ENCODE peak calls at places on chromosome 1, in ten cellular contexts. L is GM06990; U is BE2C; G is CD8-positive, alpha-beta T cell; E is AG04450; H is left lung; S is fibroblast of the aortic adventitia; Q is pancreas; F is AG09309; Y is A549. J is an unnamed sample.
A peak's percentile ranks its signal among the peaks of the same experiment; 100 is the strongest.

GRCh38 chr1:92711473-92712165 is 73.3 kb downstream of the EVI5 start:
- DNase-seq in E (no peak), Y (no peak), L (no peak), F (no peak), G (no peak), Q (no peak), S (no peak), U (no peak), H (no peak), J (no peak)

GRCh38 chr1:145891143-145891542 is 5.5 kb upstream of the ANKRD35 start:
- DNase-seq in S (peak; percentile 53), H (no peak), E (no peak), G (no peak), Y (no peak), Q (no peak), U (no peak), L (no peak), F (no peak), J (no peak)

GRCh38 chr1:71081697-71082080 is 854 bp upstream of the ZRANB2 start:
- DNase-seq in L (peak; percentile 13), G (no peak), F (no peak), S (no peak), Q (peak; percentile 22), U (no peak), Y (no peak), E (no peak), H (peak; percentile 47), J (no peak)

GRCh38 chr1:89425056-89425455 is 61.2 kb downstream of the GBP6 start:
- DNase-seq in Y (no peak), G (no peak), Q (no peak), E (no peak), U (no peak), H (no peak), F (no peak), S (no peak), L (no peak), J (no peak)

GRCh38 chr1:92538413-92539061 is 51.8 kb upstream of the GFI1 start:
- DNase-seq in E (no peak), Y (no peak), U (no peak), S (peak; percentile 33), L (peak; percentile 30), H (no peak), G (no peak), F (no peak), Q (no peak), J (no peak)

GRCh38 chr1:186089938-186090337 is 285.1 kb downstream of the TPR start:
- DNase-seq in U (no peak), Y (no peak), Q (no peak), S (no peak), G (no peak), L (no peak), E (no peak), H (no peak), F (no peak), J (no peak)

GRCh38 chr1:224178894-224179293 is 4.1 kb upstream of the DEGS1 start:
- DNase-seq in H (no peak), E (no peak), F (no peak), G (no peak), Y (no peak), U (no peak), L (no peak), S (no peak), Q (no peak), J (no peak)

GRCh38 chr1:81446006-81446669 is 354.6 kb upstream of the ADGRL2 start:
- DNase-seq in E (no peak), F (no peak), Q (peak; percentile 60), L (no peak), G (no peak), S (no peak), H (no peak), Y (no peak), U (no peak), J (no peak)

GRCh38 chr1:86739901-86740507 is 35.6 kb downstream of the SH3GLB1 start:
- DNase-seq in U (no peak), S (peak; percentile 31), H (no peak), Q (no peak), F (no peak), Y (no peak), G (peak; percentile 13), E (no peak), L (no peak), J (no peak)

GRCh38 chr1:234226106-234226818 is 147.0 kb upstream of the COA6 start:
- DNase-seq in H (no peak), S (no peak), E (no peak), Q (no peak), F (no peak), Y (no peak), L (no peak), U (no peak), G (no peak), J (no peak)

GRCh38 chr1:13838236-13838635 is 138.2 kb downstream of the PRDM2 start:
- DNase-seq in S (no peak), G (no peak), F (no peak), Y (no peak), H (no peak), Q (no peak), L (no peak), E (no peak), U (no peak), J (no peak)

GRCh38 chr1:93433407-93433961 is 14.4 kb upstream of the FNBP1L start:
- DNase-seq in E (no peak), S (no peak), U (no peak), F (no peak), H (no peak), Q (peak; percentile 44), Y (no peak), L (no peak), G (no peak), J (no peak)

DNA sequence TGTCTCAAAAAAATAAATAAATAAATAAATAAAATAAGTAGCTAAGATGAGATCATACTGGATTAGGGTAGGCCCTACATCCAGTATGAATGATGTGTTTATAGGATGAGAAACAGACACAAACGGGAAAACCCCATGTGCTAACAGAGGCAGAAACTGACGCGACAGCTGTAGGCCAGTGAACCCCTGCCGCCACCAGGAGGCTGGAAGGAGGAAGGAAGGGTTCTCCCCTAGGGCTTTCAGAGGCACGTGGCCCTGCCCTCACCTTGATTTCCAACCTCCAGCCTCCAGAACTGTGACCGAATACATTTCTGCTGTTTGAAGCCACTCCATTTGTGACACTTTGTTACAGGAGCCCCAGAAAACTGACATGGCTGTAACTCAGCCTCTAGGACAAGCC is 38.5 kb downstream of the CHD5 start:
- DNase-seq in G (no peak), Q (no peak), E (no peak), Y (no peak), S (no peak), F (no peak), H (no peak), L (no peak), U (no peak), J (no peak)
- TF ChIP-seq CTCF in G (no peak), Q (no peak), E (no peak), Y (no peak), S (no peak), F (peak; percentile 23), H (no peak), L (peak; percentile 50), U (peak; percentile 18), J (no peak)

GRCh38 chr1:24108334-24109165 is 3.4 kb downstream of the MYOM3 start:
- DNase-seq in E (no peak), Q (peak; percentile 30), F (peak; percentile 51), U (no peak), Y (peak; percentile 63), G (no peak), H (no peak), L (no peak), S (peak; percentile 83), J (peak; percentile 37)

GRCh38 chr1:24110642-24111263 is 1.2 kb downstream of the MYOM3 start:
- DNase-seq in L (no peak), E (no peak), G (no peak), Q (peak; percentile 36), S (no peak), Y (no peak), F (no peak), H (no peak), U (peak; percentile 44), J (no peak)

GRCh38 chr1:24107462-24108225 is 4.3 kb downstream of the MYOM3 start:
- DNase-seq in U (no peak), Q (peak; percentile 29), G (no peak), Y (peak; percentile 61), H (no peak), S (peak; percentile 36), E (no peak), F (peak; percentile 31), L (no peak), J (no peak)

GRCh38 chr1:24109686-24110475 is 2.1 kb downstream of the MYOM3 start:
- DNase-seq in L (no peak), S (no peak), F (no peak), Q (peak; percentile 20), H (no peak), U (no peak), E (no peak), G (no peak), Y (no peak), J (no peak)

GRCh38 chr1:24109166-24109483 is 2.8 kb downstream of the MYOM3 start:
- DNase-seq in G (no peak), Q (peak; percentile 7), L (no peak), Y (no peak), E (no peak), U (no peak), F (no peak), S (no peak), H (no peak), J (no peak)
- H3K4me3 ChIP-seq in G (no peak overlapping the region), Q (no peak overlapping the region), L (no peak overlapping the region), Y (peak overlapping the region; percentile 50), E (no peak overlapping the region), U (no peak overlapping the region), F (no peak overlapping the region), S (no peak overlapping the region), H (no peak overlapping the region), J (no peak overlapping the region)

DNA sequence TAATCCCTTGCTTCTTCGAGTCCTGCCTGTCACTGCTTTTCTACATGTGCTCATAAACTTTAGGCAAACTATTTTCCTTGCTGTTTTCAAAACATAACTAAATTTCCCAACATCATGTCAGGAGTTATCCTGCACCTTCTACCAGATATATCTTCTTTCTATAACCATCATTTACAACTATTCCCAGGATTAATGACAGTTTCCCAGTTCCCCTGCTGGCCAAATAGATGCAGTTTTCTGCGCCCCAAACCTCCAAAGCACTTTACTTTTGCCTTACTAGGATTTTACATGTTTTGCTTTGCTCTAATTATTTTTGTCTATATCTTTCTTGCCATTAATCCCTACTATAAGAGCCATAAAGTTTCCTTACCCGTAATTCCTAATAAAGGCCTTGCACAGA is 122.5 kb downstream of the GLUL start:
- DNase-seq in S (no peak), H (no peak), F (no peak), Q (no peak), Y (no peak), U (no peak), G (no peak), L (no peak), E (no peak), J (no peak)
- TF ChIP-seq CTCF in S (no peak), H (no peak), F (no peak), Q (no peak), Y (no peak), U (no peak), G (no peak), L (no peak), E (no peak), J (no peak)

DNA sequence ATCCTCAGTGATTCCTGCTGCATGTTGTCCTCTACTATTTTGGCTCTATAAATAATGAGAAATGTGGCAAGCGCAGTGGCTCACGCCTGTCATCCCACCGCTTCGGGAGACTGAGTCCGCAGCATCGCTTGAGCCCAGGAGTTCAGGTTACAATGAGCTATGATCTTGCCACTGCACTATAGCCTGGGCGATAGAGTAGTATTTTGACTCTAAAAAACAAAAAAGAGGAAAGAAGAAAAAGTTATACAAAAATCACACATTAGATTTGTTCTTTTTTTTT is 756 bp upstream of the SLC25A44 start:
- DNase-seq in F (no peak), Y (no peak), Q (no peak), G (no peak), U (no peak), H (no peak), L (no peak), E (no peak), S (no peak), J (no peak)
- H3K4me3 ChIP-seq in F (peak overlapping the region; percentile 90), Y (peak overlapping the region; percentile 84), Q (peak overlapping the region; percentile 72), G (peak overlapping the region; percentile 63), U (peak overlapping the region; percentile 92), H (peak overlapping the region; percentile 95), L (peak overlapping the region; percentile 100), E (peak overlapping the region; percentile 72), S (peak overlapping the region; percentile 70), J (peak overlapping the region; percentile 68)